ENCODE peak calls at places on chromosome 12, in five cellular contexts. K, W, D, P and E are unnamed samples.

GRCh38 chr12:1917172-1918070 is 1.0 kb downstream of the CACNA2D4 start:
- DNase-seq in K (no peak), W (no peak), D (no peak), P (peak), E (no peak)

GRCh38 chr12:80226576-80226975 is 127.2 kb downstream of the OTOGL start:
- DNase-seq in K (no peak), W (no peak), D (no peak), P (no peak), E (no peak)

GRCh38 chr12:114744696-114745095 is 60.7 kb upstream of the TBX3 start:
- DNase-seq in K (no peak), W (no peak), D (no peak), P (no peak), E (no peak)

GRCh38 chr12:26963413-26963812 is 25.1 kb downstream of the FGFR1OP2 start:
- DNase-seq in K (no peak), W (no peak), D (no peak), P (no peak), E (no peak)

GRCh38 chr12:90959538-90960139 is 4.7 kb upstream of the CCER1 start:
- DNase-seq in K (no peak), W (no peak), D (peak), P (peak), E (no peak)

GRCh38 chr12:54352022-54352531 is 12.2 kb downstream of the GPR84 start:
- DNase-seq in K (peak), W (no peak), D (no peak), P (peak), E (no peak)

GRCh38 chr12:77433799-77434198 is 368.4 kb upstream of the E2F7 start:
- DNase-seq in K (no peak), W (no peak), D (no peak), P (no peak), E (no peak)

GRCh38 chr12:3150820-3151590 is 73.8 kb downstream of the TSPAN9 start:
- DNase-seq in K (no peak), W (no peak), D (no peak), P (peak), E (no peak)

GRCh38 chr12:128794661-128795529 is 28.9 kb downstream of the SLC15A4 start:
- DNase-seq in K (no peak), W (no peak), D (no peak), P (no peak), E (no peak)

GRCh38 chr12:86727151-86727550 is 471.0 kb upstream of the MGAT4C start:
- DNase-seq in K (no peak), W (no peak), D (no peak), P (no peak), E (no peak)

GRCh38 chr12:65434737-65435136 is 156.3 kb downstream of the MSRB3 start:
- DNase-seq in K (no peak), W (no peak), D (no peak), P (no peak), E (no peak)

GRCh38 chr12:49069507-49070346 is at the start of gene RHEBL1:
- DNase-seq in K (peak), W (peak), D (peak), P (peak), E (peak)
- TF ChIP-seq CTCF in K (no peak), W (peak), D (no peak), P (peak), E (no peak)

GRCh38 chr12:92539966-92540791 is 162.6 kb upstream of the PLEKHG7 start:
- DNase-seq in K (peak), W (no peak), D (no peak), P (no peak), E (peak)
- TF ChIP-seq CTCF in K (peak), W (no peak), D (no peak), P (no peak), E (no peak)

GRCh38 chr12:132432126-132432525 is 57.8 kb upstream of the FBRSL1 start:
- DNase-seq in K (no peak), W (no peak), D (no peak), P (no peak), E (no peak)

GRCh38 chr12:132429932-132430643 is 59.9 kb upstream of the FBRSL1 start:
- DNase-seq in K (no peak), W (no peak), D (peak), P (no peak), E (peak)

GRCh38 chr12:132432721-132433577 is 57.0 kb upstream of the FBRSL1 start:
- DNase-seq in K (no peak), W (no peak), D (no peak), P (no peak), E (no peak)

GRCh38 chr12:132429122-132429931 is 60.6 kb upstream of the FBRSL1 start:
- DNase-seq in K (no peak), W (no peak), D (no peak), P (peak), E (no peak)

GRCh38 chr12:132430838-132431826 is 58.8 kb upstream of the FBRSL1 start:
- DNase-seq in K (no peak), W (no peak), D (no peak), P (no peak), E (no peak)
- TF ChIP-seq CTCF in K (no peak), W (no peak), D (no peak), P (no peak), E (no peak)

GRCh38 chr12:52305921-52306705 is 14.8 kb upstream of the KRT81 start:
- DNase-seq in K (no peak), W (no peak), D (no peak), P (no peak), E (no peak)
- TF ChIP-seq CTCF in K (peak), W (peak), D (peak), P (peak), E (no peak)

DNA sequence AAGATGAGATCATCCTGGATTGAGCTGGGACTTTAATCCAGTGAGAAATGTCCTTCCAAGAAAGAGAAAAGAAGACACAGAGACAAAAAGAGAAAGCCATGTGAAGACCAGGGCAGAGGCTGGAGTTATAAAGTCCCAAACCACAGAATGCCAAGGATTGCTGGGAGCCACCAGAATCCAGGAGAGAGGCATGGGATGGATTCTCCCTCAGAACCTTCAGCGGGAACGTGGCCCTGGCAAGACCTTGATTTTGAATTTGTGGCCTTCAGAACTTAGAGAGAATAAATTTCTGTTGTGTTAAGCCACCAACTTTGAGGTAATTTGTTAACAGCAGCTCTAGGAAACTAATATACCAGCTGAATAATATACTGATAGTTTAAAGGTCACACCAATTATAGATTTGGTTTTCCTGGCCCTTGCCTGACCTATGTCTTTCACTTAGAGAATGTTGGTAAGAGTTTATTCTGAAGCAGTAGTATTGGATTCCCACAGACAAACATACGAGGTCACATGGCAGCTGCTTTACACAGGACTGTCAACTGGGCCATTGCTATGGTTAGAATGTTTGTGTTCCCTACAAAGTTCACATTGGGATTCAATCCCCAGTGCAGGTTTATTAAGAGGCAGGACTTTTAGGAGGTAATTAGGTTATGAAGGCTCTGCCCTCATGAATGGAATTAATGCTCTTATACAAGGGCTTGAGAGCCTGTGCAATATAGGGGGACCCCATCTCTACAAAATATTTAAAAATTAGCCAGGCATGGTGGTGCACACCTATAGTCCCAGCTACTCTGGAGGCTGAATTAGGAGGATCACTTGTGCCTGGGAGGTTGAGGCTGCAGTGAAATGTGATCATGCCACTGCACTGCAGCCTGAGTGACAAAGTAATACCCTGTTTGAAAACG is 156.5 kb upstream of the EEA1 start:
- DNase-seq in K (no peak), W (no peak), D (no peak), P (no peak), E (no peak)
- TF ChIP-seq CTCF in K (no peak), W (no peak), D (no peak), P (no peak), E (no peak)

DNA sequence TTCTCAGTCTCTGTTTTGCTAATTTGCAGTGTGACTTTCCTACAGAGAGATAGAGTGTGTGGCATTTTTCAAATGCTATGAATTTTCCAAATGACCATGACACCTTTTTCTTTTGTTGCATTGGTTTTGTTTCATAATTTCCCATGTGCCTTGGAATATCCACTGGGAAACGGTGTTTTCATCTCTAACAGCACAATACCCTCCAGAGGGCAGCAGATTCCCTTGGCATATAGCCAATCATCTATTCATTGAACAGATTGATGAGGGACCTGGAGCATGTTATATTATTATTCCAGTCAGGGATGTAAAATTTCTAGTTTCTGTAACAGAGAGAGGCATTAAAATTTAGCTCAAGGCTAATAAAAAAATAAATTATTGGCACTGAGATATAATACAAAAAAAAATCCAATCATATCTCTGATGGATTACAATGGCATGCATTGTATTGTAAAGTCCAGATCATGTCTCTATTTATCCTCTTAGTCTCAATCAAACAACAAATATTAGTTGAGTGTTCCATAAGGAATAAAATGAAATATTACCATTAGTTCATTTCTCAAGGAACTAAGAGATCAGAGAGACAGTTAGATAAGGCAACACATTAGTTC is 29.6 kb upstream of the NTN4 start:
- DNase-seq in K (no peak), W (no peak), D (no peak), P (peak), E (no peak)
- TF ChIP-seq CTCF in K (peak), W (peak), D (peak), P (peak), E (no peak)

DNA sequence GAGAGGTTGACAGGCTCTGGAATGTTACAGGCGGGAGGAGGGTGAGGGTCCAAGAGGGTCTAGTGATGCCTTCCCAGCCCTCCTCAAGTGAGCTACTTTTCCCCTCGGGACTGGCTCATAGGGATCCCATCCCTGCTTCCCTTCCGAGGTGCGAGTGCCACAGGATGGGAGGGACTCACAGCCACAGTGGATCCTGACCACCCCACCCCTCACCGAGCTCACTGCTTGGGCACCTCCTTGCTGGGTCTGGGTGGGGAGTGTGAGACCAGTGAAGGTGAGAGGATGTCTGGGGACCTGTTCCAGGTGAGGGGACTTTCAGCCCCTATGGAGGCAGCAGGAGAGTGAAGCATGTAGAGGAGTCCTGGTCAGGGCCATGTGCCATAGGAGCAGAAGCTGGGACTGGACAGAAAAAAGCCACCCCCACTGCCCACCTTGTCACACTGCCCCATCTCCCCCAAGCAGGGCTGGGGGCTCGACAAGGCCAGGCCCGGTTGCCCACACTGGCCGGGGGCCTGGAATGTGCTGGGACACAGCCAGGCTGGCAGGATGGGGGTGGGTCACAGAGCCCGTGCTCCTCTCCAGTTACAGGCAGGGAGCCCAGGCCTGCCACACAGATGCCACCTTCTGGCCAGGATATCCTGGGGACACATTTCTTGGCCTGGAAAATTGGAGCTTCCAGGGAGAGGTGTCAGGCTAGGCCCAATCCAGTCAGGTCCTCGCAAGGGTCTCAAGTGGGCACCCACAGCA is 1.7 kb upstream of the TNS2 start:
- DNase-seq in K (peak), W (no peak), D (peak), P (peak), E (no peak)
- TF ChIP-seq CTCF in K (no peak), W (no peak), D (no peak), P (peak), E (no peak)

GRCh38 chr12:14618990-14619389 is 51.3 kb upstream of the PLBD1 start:
- DNase-seq in K (no peak), W (no peak), D (no peak), P (peak), E (no peak)
- TF ChIP-seq CTCF in K (peak), W (peak), D (peak), P (peak), E (no peak)

GRCh38 chr12:59833408-59833807 is 237.6 kb downstream of the SLC16A7 start:
- DNase-seq in K (no peak), W (no peak), D (no peak), P (no peak), E (no peak)

GRCh38 chr12:59839514-59839913 is 243.7 kb downstream of the SLC16A7 start:
- DNase-seq in K (no peak), W (no peak), D (no peak), P (no peak), E (no peak)

DNA sequence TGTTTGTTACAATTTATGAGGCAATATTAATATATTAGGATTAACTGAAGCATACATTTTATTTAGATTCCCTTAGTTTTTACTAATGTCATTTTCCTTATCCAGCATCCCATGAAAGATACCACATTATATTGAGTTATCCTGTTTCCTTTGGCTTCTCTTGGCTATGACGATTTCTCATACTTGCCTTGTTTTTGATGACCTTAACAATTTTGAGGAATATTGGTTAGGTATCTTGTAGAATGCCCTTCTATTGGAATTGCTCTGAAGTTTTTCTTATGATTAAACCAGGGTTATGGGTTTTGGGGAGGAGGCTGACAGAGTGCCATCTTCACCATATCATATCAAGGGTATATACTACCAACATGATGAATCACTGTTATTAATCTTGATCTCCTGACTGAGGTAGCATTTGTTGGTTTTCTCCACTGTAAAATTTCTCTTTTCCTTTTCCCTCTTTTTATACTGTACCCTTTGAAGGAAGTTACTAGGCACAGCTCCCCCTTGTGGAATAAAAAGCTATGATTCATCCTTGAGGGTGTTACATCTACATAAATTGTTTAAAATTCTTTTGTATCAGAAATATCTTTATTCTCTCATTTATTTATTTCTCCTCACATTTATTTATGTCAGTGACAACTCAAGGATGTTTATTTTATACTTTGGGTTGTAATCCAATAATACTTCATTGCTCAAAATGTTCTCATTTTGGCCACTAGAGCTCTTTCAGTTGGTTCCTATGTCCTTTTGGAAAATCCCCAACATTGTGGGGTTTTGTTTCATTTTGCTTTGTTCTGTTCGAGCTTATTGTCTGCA is 239.0 kb downstream of the SLC16A7 start:
- DNase-seq in K (no peak), W (no peak), D (no peak), P (peak), E (no peak)
- TF ChIP-seq CTCF in K (peak), W (peak), D (peak), P (peak), E (peak)

DNA sequence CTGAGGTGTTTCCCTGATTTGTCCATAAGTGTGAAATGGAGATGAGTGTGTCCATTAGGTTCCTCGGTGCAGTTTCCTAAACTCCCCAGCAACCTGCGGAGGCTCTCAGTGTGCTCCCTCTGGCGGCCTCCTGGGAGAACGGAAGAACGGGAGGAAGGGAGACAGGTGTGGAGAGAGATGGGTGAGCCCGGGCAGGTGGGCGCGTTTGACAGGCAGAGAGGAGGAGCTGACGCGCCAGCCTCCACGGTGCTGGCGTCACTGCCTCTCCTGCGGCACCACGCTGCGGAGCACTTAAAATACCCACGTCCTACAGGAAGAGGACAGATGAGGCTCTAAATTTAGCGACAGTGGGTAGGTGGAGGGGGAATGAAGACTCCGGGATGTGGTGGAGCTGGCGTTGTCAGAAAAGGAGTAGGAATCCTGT is 26.8 kb upstream of the PEX5 start:
- DNase-seq in K (no peak), W (peak), D (peak), P (no peak), E (no peak)
- TF ChIP-seq CTCF in K (peak), W (peak), D (peak), P (no peak), E (no peak)